ENCODE peak calls at places on chromosomes 3 and 15, in four cellular contexts. One of them, this sample, is unnamed.

GRCh38 chr3:148333091-148333490 is 364.6 kb upstream of the AGTR1 start:
- DNase-seq in ovary: no peak
- DNase-seq in esophagus muscularis mucosa: no peak
- DNase-seq in sigmoid colon: no peak
- DNase-seq in this sample: no peak

GRCh38 chr3:63967675-63968611 is 55.4 kb downstream of the PSMD6 start:
- DNase-seq in ovary: peak; percentile 65
- DNase-seq in esophagus muscularis mucosa: no peak
- DNase-seq in sigmoid colon: peak; percentile 74
- DNase-seq in this sample: peak; percentile 19

GRCh38 chr3:42519568-42519962 is 17.1 kb downstream of the VIPR1 start:
- DNase-seq in ovary: no peak
- DNase-seq in esophagus muscularis mucosa: no peak
- DNase-seq in sigmoid colon: no peak
- DNase-seq in this sample: no peak

GRCh38 chr15:68887120-68887519 is 43.2 kb upstream of the SPESP1 start:
- DNase-seq in ovary: no peak
- DNase-seq in esophagus muscularis mucosa: peak; percentile 75
- DNase-seq in sigmoid colon: no peak
- DNase-seq in this sample: no peak

GRCh38 chr15:48855501-48856440 is 22.2 kb upstream of the EID1 start:
- DNase-seq in ovary: no peak
- DNase-seq in esophagus muscularis mucosa: no peak
- DNase-seq in sigmoid colon: no peak
- DNase-seq in this sample: peak; percentile 25

GRCh38 chr3:127457094-127457475 is 133.4 kb downstream of the TPRA1 start:
- DNase-seq in ovary: peak; percentile 79
- DNase-seq in esophagus muscularis mucosa: no peak
- DNase-seq in sigmoid colon: peak; percentile 63
- DNase-seq in this sample: peak; percentile 43

GRCh38 chr15:75589071-75589470 is 10.0 kb upstream of the PTPN9 start:
- DNase-seq in ovary: no peak
- DNase-seq in esophagus muscularis mucosa: no peak
- DNase-seq in sigmoid colon: no peak
- DNase-seq in this sample: no peak

GRCh38 chr15:25545017-25545416 is 106.2 kb upstream of the UBE3A start:
- DNase-seq in ovary: no peak
- DNase-seq in esophagus muscularis mucosa: no peak
- DNase-seq in sigmoid colon: no peak
- DNase-seq in this sample: no peak

GRCh38 chr3:53223025-53223424 is 32.8 kb downstream of the TKT start:
- DNase-seq in ovary: no peak
- DNase-seq in esophagus muscularis mucosa: no peak
- DNase-seq in sigmoid colon: no peak
- DNase-seq in this sample: no peak

GRCh38 chr3:71695000-71695482 is 30.2 kb downstream of the EIF4E3 start:
- DNase-seq in ovary: no peak
- DNase-seq in esophagus muscularis mucosa: no peak
- DNase-seq in sigmoid colon: no peak
- DNase-seq in this sample: peak; percentile 51

DNA sequence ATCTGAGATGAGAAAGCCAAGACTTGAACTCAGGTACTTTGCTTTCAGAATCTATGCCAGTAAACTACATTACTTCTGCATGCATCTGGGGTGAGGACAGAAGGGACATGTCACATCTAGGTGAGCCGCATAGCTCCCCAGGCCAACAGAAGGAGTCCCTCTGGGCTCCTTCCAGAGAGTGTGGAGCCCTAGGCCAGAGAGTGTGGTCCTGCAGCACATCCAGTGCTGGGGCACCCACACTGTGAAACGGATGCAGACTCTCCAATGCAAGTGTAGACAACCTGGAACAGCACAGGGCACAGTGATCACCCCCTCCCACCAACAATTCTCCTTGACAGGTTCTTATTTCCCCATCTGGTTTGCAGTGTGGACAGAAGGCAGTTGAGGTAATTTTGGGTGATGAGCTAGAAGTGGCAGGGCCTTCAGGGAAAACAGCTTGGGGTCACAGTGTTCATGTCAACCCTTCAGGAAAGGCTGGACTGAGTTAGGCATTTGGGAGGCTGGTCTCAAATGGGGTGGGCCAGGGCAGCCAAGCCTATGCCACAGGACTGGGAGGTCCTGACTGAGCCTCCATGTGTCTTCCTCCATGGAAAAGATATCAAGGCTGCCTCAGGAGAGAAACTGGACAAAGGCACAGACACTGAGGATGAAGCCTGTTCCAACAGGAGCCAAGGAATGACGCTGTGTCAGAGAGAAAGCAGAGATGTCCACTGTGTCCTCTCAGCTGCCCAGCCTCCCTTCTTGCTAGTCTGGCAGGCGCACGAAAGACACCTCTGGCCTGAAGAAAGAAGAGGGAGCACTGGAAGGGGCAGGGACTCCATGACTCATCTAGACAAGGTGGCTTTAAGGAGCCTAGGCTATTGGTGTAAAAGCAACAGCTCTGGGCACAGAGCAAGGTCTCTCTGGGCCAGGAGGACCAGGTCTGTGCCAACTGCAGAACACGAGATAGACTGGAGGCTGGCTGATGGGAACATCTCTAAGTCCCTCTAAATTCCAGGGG is 1.7 kb downstream of the PLCD1 start:
- DNase-seq in ovary: no peak
- DNase-seq in esophagus muscularis mucosa: no peak
- DNase-seq in sigmoid colon: no peak
- DNase-seq in this sample: no peak
- H3K27me3 ChIP-seq in ovary: no peaks in the 10 kb centered on the region
- H3K27me3 ChIP-seq in esophagus muscularis mucosa: no peaks in the 10 kb centered on the region
- H3K27me3 ChIP-seq in sigmoid colon: no peaks in the 10 kb centered on the region
- H3K27me3 ChIP-seq in this sample: no peaks in the 10 kb centered on the region

GRCh38 chr15:36373549-36373948 is 205.9 kb upstream of the CDIN1 start:
- DNase-seq in ovary: no peak
- DNase-seq in esophagus muscularis mucosa: no peak
- DNase-seq in sigmoid colon: no peak
- DNase-seq in this sample: no peak
- H3K27ac ChIP-seq in ovary: no peak overlapping the region
- H3K27ac ChIP-seq in esophagus muscularis mucosa: no peak overlapping the region
- H3K27ac ChIP-seq in sigmoid colon: no peak overlapping the region
- H3K27ac ChIP-seq in this sample: no peak overlapping the region

DNA sequence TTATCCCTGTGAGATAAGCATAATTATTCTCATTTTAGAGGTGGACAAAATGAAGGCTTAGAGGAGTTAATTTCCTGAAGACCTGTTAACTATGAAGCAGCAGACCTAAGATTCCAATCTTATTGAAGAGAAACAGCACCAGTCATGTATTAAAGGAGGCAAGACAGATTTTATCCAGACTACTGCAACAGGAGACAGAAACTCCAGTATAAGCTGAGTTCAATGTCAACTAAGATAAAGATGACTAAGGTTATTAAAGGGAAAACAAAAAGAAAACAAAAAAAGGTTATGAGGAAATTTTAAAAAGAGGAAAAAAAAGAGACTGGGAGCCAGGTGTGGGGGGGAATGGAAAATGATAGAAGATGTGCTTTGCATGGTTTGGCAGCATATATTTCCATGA is 707.7 kb upstream of the NR2F2 start:
- DNase-seq in ovary: no peak
- DNase-seq in esophagus muscularis mucosa: no peak
- DNase-seq in sigmoid colon: no peak
- DNase-seq in this sample: no peak
- TF ChIP-seq POLR2A in ovary: no peak
- TF ChIP-seq POLR2A in esophagus muscularis mucosa: no peak
- TF ChIP-seq POLR2A in sigmoid colon: no peak
- TF ChIP-seq POLR2A in this sample: no peak

DNA sequence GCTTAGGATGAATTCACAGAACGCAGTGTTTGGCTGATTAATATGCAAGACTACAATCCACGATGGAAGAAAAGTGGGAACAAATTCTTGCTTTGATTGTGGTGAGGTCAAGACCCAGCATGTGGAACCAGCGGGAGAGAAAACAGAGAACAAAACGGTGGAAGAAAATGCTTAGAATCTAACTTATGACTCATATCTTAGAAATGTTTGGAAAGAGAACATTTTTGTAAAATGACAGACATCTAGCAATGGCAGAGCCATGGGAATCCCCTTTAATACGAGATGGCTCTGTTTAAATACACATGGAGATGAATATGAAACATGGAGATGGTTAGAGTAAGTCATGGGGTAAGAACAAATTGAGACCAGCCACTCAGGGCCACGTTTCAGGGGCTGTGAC is 67.8 kb upstream of the ONECUT1 start:
- DNase-seq in ovary: no peak
- DNase-seq in esophagus muscularis mucosa: no peak
- DNase-seq in sigmoid colon: no peak
- DNase-seq in this sample: no peak
- H3K27me3 ChIP-seq in ovary: no peaks in the 10 kb centered on the region
- H3K27me3 ChIP-seq in esophagus muscularis mucosa: peaks cover 7% of the 10 kb centered on the region
- H3K27me3 ChIP-seq in sigmoid colon: no peaks in the 10 kb centered on the region
- H3K27me3 ChIP-seq in this sample: no peaks in the 10 kb centered on the region

This sample was measured in testis.